ENCODE peak calls at places on chromosomes 11 and 22, in ten cellular contexts. A, L, C, S, O, K, G, B, W and V are unnamed samples.

GRCh38 chr22:37870273-37870672 is 21.1 kb downstream of the EIF3L start:
- DNase-seq in S (no peak), G (no peak), L (no peak), W (no peak), B (no peak), O (no peak), C (no peak), A (no peak), K (no peak), V (no peak)

GRCh38 chr11:34890812-34891211 is 25.4 kb downstream of the APIP start:
- DNase-seq in K (no peak), L (peak), C (peak), W (no peak), B (peak), G (peak), S (no peak), A (peak), O (peak), V (peak)

GRCh38 chr11:122253541-122254317 is 137.7 kb upstream of the BLID start:
- DNase-seq in S (no peak), B (peak), C (no peak), O (no peak), K (no peak), L (no peak), G (no peak), W (no peak), A (peak), V (peak)

GRCh38 chr22:37639070-37639760 is at the start of gene SH3BP1:
- DNase-seq in W (peak), O (no peak), B (no peak), L (peak), G (no peak), S (peak), C (no peak), K (no peak), A (peak), V (peak)

GRCh38 chr11:79864882-79865281 is 424.1 kb upstream of the TENM4 start:
- DNase-seq in L (no peak), B (no peak), S (no peak), O (no peak), C (no peak), G (no peak), K (no peak), A (peak), W (no peak), V (peak)

GRCh38 chr11:119473226-119473625 is 50.3 kb upstream of the THY1 start:
- DNase-seq in G (no peak), O (no peak), S (no peak), W (no peak), K (peak), C (no peak), L (no peak), B (no peak), A (no peak), V (no peak)

GRCh38 chr11:126048198-126048597 is 14.5 kb downstream of the CDON start:
- DNase-seq in A (no peak), L (no peak), S (no peak), B (peak), G (no peak), O (no peak), C (no peak), W (no peak), K (no peak), V (no peak)

GRCh38 chr11:90908074-90908473 is 685.2 kb upstream of the CHORDC1 start:
- DNase-seq in A (no peak), S (no peak), W (no peak), G (no peak), C (peak), L (no peak), O (no peak), K (no peak), B (no peak), V (peak)

GRCh38 chr11:62502030-62502730 is 44.4 kb downstream of the AHNAK start:
- DNase-seq in O (no peak), W (no peak), G (no peak), C (no peak), A (no peak), L (peak), S (no peak), B (no peak), K (no peak), V (no peak)

GRCh38 chr11:132054822-132055221 is 684.4 kb downstream of the NTM start:
- DNase-seq in K (no peak), S (no peak), B (peak), G (peak), C (peak), A (no peak), W (no peak), O (no peak), L (no peak), V (peak)

GRCh38 chr11:10785146-10785474 is 23.6 kb downstream of the EIF4G2 start:
- DNase-seq in O (no peak), B (no peak), L (no peak), A (no peak), S (no peak), G (no peak), C (no peak), K (no peak), W (no peak), V (no peak)

GRCh38 chr11:117313103-117313502 is 3.0 kb downstream of the BACE1 start:
- DNase-seq in A (no peak), L (peak), S (no peak), O (peak), K (no peak), B (no peak), G (no peak), C (no peak), W (no peak), V (no peak)

GRCh38 chr11:70119502-70119901 is 41.4 kb downstream of the ANO1 start:
- DNase-seq in G (no peak), W (no peak), L (no peak), S (no peak), O (no peak), C (no peak), A (no peak), K (no peak), B (no peak), V (no peak)

GRCh38 chr11:28826807-28827206 is 718.6 kb downstream of the METTL15 start:
- DNase-seq in A (no peak), S (no peak), O (no peak), B (no peak), G (no peak), W (no peak), L (no peak), K (no peak), C (no peak), V (no peak)

GRCh38 chr22:26573026-26573662 is 16.8 kb downstream of the TPST2 start:
- DNase-seq in B (peak), L (peak), G (no peak), O (no peak), S (no peak), W (peak), A (no peak), K (no peak), C (peak), V (no peak)

GRCh38 chr11:3056296-3057068 is 741 bp downstream of the CARS1 start:
- DNase-seq in S (no peak), O (no peak), G (no peak), L (peak), C (no peak), W (no peak), B (peak), A (no peak), K (no peak), V (no peak)

GRCh38 chr22:17880020-17880419 is 105.8 kb upstream of the BID start:
- DNase-seq in A (no peak), O (no peak), L (no peak), G (no peak), S (no peak), B (no peak), C (no peak), W (no peak), K (no peak), V (no peak)

GRCh38 chr11:62337682-62338181 is 484 bp downstream of the ASRGL1 start:
- DNase-seq in S (peak), O (no peak), K (no peak), G (no peak), L (no peak), B (no peak), W (peak), A (peak), C (no peak), V (peak)

GRCh38 chr11:69352181-69352580 is 58.2 kb downstream of the MYEOV start:
- DNase-seq in L (no peak), K (peak), C (no peak), G (no peak), O (no peak), A (no peak), W (no peak), S (no peak), B (peak), V (no peak)

GRCh38 chr11:95138448-95138847 is 48.8 kb downstream of the ENDOD1 start:
- DNase-seq in C (no peak), W (no peak), O (no peak), L (no peak), G (no peak), B (peak), S (no peak), K (no peak), A (peak), V (peak)

GRCh38 chr11:15627560-15627959 is 512.8 kb downstream of the INSC start:
- DNase-seq in C (peak), L (no peak), B (peak), S (no peak), W (no peak), K (no peak), O (no peak), A (no peak), G (peak), V (peak)

GRCh38 chr22:29270475-29271271 is 2.6 kb downstream of the EWSR1 start:
- DNase-seq in C (peak), O (peak), L (peak), G (no peak), B (peak), A (peak), S (no peak), K (no peak), W (no peak), V (peak)

GRCh38 chr11:126406368-126406767 is 50.9 kb downstream of the ST3GAL4 start:
- DNase-seq in K (no peak), A (no peak), B (no peak), O (no peak), S (no peak), C (no peak), G (no peak), L (no peak), W (no peak), V (no peak)

GRCh38 chr11:74195828-74196227 is 24.7 kb downstream of the PPME1 start:
- DNase-seq in K (no peak), L (no peak), C (peak), A (no peak), S (no peak), W (no peak), O (no peak), G (no peak), B (no peak), V (peak)

GRCh38 chr22:30310881-30311771 is 15.6 kb downstream of the TBC1D10A start:
- DNase-seq in B (peak), G (no peak), W (peak), A (no peak), C (no peak), S (peak), K (peak), O (peak), L (no peak), V (no peak)

GRCh38 chr11:111285205-111286079 is 12.9 kb upstream of the POU2AF3 start:
- DNase-seq in A (no peak), O (no peak), W (no peak), S (no peak), C (no peak), K (no peak), B (no peak), G (no peak), L (no peak), V (no peak)

GRCh38 chr11:72579816-72580647 is 94.2 kb downstream of the PDE2A start:
- DNase-seq in C (no peak), O (no peak), B (no peak), A (no peak), G (no peak), W (no peak), S (no peak), L (peak), K (no peak), V (no peak)

GRCh38 chr22:43925433-43926348 is 2.1 kb downstream of the PNPLA3 start:
- DNase-seq in O (no peak), S (no peak), G (no peak), K (peak), W (no peak), A (peak), C (no peak), L (no peak), B (no peak), V (peak)

GRCh38 chr11:36657610-36658225 is 59.7 kb upstream of the RAG2 start:
- DNase-seq in L (no peak), G (no peak), B (no peak), C (no peak), O (no peak), W (no peak), K (no peak), A (no peak), S (no peak), V (no peak)

GRCh38 chr11:111303476-111303875 is 5.1 kb downstream of the POU2AF3 start:
- DNase-seq in G (no peak), C (no peak), S (no peak), L (no peak), A (peak), O (peak), B (peak), W (no peak), K (no peak), V (peak)

GRCh38 chr11:48210052-48210451 is 6.6 kb upstream of the OR4B1 start:
- DNase-seq in S (no peak), L (peak), K (no peak), A (no peak), O (no peak), C (no peak), W (no peak), B (no peak), G (no peak), V (no peak)

GRCh38 chr11:7892751-7893356 is 38.2 kb downstream of the OR10A6 start:
- DNase-seq in K (no peak), B (peak), C (peak), O (peak), A (peak), S (no peak), L (peak), W (no peak), G (peak), V (peak)

GRCh38 chr22:48414662-48415061 is 1413.0 kb downstream of the BRD1 start:
- DNase-seq in O (no peak), L (no peak), W (no peak), G (no peak), B (no peak), C (no peak), S (no peak), K (no peak), A (no peak), V (no peak)

GRCh38 chr22:20080776-20081654 is 974 bp downstream of the DGCR8 start:
- DNase-seq in W (no peak), L (peak), A (peak), O (peak), B (peak), S (no peak), G (peak), C (peak), K (no peak), V (peak)

GRCh38 chr11:123195182-123196059 is at the start of gene CLMP:
- DNase-seq in B (peak), A (peak), G (no peak), O (no peak), W (peak), C (peak), K (peak), S (peak), L (peak), V (no peak)

GRCh38 chr11:8810331-8811301 is 100.4 kb upstream of the AKIP1 start:
- DNase-seq in K (peak), W (peak), B (peak), O (no peak), L (no peak), S (peak), C (peak), A (peak), G (peak), V (peak)

GRCh38 chr11:15222777-15223176 is 108.1 kb downstream of the INSC start:
- DNase-seq in O (no peak), K (no peak), A (no peak), W (no peak), B (no peak), G (no peak), C (no peak), L (no peak), S (no peak), V (no peak)

GRCh38 chr11:63592975-63593395 is 21.2 kb downstream of the PLAAT3 start:
- DNase-seq in S (no peak), W (no peak), A (no peak), L (peak), C (peak), B (peak), G (no peak), O (no peak), K (peak), V (peak)
- TF ChIP-seq CTCF in S (peak), W (peak), A (peak), L (peak), C (peak), B (peak), G (peak), O (peak), K (peak), V (peak)

DNA sequence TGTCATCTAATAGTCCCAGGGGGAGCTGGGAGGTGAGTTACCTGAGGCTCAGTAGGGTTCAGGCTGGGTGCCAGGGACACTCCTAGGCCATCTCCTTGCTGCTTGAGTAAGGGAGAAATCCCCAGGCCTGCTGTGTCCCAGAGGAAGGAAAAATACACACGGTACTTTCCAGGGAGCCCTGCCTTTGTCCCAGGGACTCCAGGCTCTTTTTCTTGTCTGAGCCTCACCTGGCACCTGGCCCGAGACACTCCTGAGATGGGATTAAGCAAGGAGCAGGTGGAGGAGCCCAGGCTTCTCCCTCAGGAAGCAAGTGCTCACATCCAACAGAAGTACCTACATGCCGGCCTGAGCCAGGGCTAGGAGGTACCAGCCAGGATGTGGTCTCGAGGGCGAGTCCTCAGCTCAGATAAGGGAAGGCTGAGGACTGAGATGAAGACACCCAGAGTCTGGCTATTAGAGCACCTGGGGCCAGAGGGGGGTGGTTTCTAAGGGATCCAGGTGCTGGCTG is 899 bp upstream of the KLHDC7B start:
- DNase-seq in O (peak), B (no peak), K (peak), A (peak), G (no peak), S (no peak), W (no peak), L (peak), C (no peak), V (peak)
- H3K4me3 ChIP-seq in O (peak), B (no peak), K (no peak), A (no peak), G (no peak), S (no peak), W (no peak), L (no peak), C (no peak), V (peak)

GRCh38 chr11:64848779-64849599 is 4.5 kb upstream of the CDC42BPG start:
- DNase-seq in S (no peak), B (no peak), C (no peak), G (no peak), A (peak), W (no peak), K (peak), L (peak), O (peak), V (no peak)

GRCh38 chr11:64850979-64851567 is 6.6 kb upstream of the CDC42BPG start:
- DNase-seq in W (no peak), C (no peak), A (no peak), K (no peak), L (peak), G (no peak), O (peak), B (no peak), S (no peak), V (peak)

GRCh38 chr11:64851831-64852337 is 7.4 kb upstream of the CDC42BPG start:
- DNase-seq in W (no peak), B (no peak), A (no peak), S (no peak), C (no peak), O (no peak), L (no peak), K (no peak), G (no peak), V (no peak)

GRCh38 chr11:64848214-64848778 is 3.8 kb upstream of the CDC42BPG start:
- DNase-seq in L (no peak), K (no peak), C (no peak), S (no peak), W (no peak), G (no peak), B (no peak), O (no peak), A (no peak), V (no peak)

GRCh38 chr11:64849600-64850356 is 5.3 kb upstream of the CDC42BPG start:
- DNase-seq in O (no peak), A (no peak), S (no peak), B (peak), C (no peak), G (no peak), L (no peak), K (no peak), W (peak), V (no peak)
- TF ChIP-seq CTCF in O (no peak), A (no peak), S (no peak), B (peak), C (peak), G (peak), L (no peak), K (no peak), W (peak), V (no peak)

GRCh38 chr11:24900960-24901549 is 404.2 kb downstream of the LUZP2 start:
- DNase-seq in W (no peak), S (no peak), K (no peak), L (no peak), O (no peak), A (no peak), C (no peak), G (no peak), B (no peak), V (no peak)
- H3K4me3 ChIP-seq in W (no peak), S (no peak), K (no peak), L (no peak), O (no peak), A (no peak), C (no peak), G (no peak), B (no peak), V (no peak)